ENCODE peak calls at places on chromosome 14, in four cellular contexts. Q is NCI-H446, N is A172, J is NCI-H1105. K is an unnamed sample.

GRCh38 chr14:68506021-68506644 is 286.7 kb downstream of the ZFP36L1 start:
- DNase-seq in N (peak; percentile 62), J (no peak), Q (no peak), K (no peak)

GRCh38 chr14:89327771-89328212 is 89.2 kb downstream of the FOXN3 start:
- DNase-seq in Q (no peak), N (no peak), J (no peak), K (no peak)

GRCh38 chr14:71532790-71533189 is 399.4 kb upstream of the RGS6 start:
- DNase-seq in N (no peak), Q (peak; percentile 35), J (no peak), K (no peak)

GRCh38 chr14:58697927-58698641 is 60.3 kb downstream of the DACT1 start:
- DNase-seq in N (no peak), Q (peak; percentile 28), J (peak; percentile 66), K (peak; percentile 45)

GRCh38 chr14:100240725-100241032 is 1.7 kb downstream of the YY1 start:
- DNase-seq in N (no peak), J (no peak), Q (no peak), K (no peak)

GRCh38 chr14:90455100-90455571 is 58.3 kb downstream of the CALM1 start:
- DNase-seq in Q (no peak), N (no peak), J (no peak), K (no peak)

GRCh38 chr14:52369305-52369781 is 55.2 kb downstream of the PTGER2 start:
- DNase-seq in J (no peak), Q (no peak), N (no peak), K (no peak)

GRCh38 chr14:73339206-73339605 is 101.9 kb downstream of the PAPLN start:
- DNase-seq in J (no peak), Q (no peak), N (no peak), K (no peak)

GRCh38 chr14:69320581-69321365 is 60.8 kb downstream of the GALNT16 start:
- DNase-seq in J (no peak), N (no peak), Q (no peak), K (no peak)

GRCh38 chr14:31787377-31787776 is 226.2 kb downstream of the NUBPL start:
- DNase-seq in N (no peak), J (no peak), Q (peak; percentile 6), K (no peak)

GRCh38 chr14:57982161-57982560 is 116.3 kb upstream of the SLC35F4 start:
- DNase-seq in N (no peak), Q (no peak), J (no peak), K (no peak)

GRCh38 chr14:92449404-92449975 is 64.1 kb upstream of the RIN3 start:
- DNase-seq in Q (no peak), N (no peak), J (no peak), K (no peak)

GRCh38 chr14:103927566-103927965 is 690 bp upstream of the TDRD9 start:
- DNase-seq in J (no peak), N (no peak), Q (no peak), K (no peak)

GRCh38 chr14:101761881-101762529 is 496 bp downstream of the PPP2R5C start:
- DNase-seq in N (no peak), Q (peak; percentile 50), J (peak; percentile 52), K (peak; percentile 27)

GRCh38 chr14:71321556-71322315 is 414.5 kb downstream of the PCNX1 start:
- DNase-seq in N (peak; percentile 42), J (peak; percentile 58), Q (peak; percentile 54), K (peak; percentile 41)